ENCODE peak calls at places on chromosome 16, in seven cellular contexts. I is A673, S is H1, T is left lung, W is cardiac fibroblast, K is cardiac muscle cell, Y is nephron progenitor cell. C is an unnamed sample.

GRCh38 chr16:19718624-19718965 is 524 bp downstream of the IQCK start:
- DNase-seq in I (peak; percentile 33), S (no peak), T (no peak), W (no peak), K (no peak), Y (peak; percentile 40), C (no peak)

GRCh38 chr16:1809281-1809801 is 15.8 kb upstream of the IGFALS start:
- DNase-seq in I (no peak), S (no peak), T (peak; percentile 57), W (no peak), K (no peak), Y (no peak), C (no peak)

GRCh38 chr16:10577305-10578202 is 2.8 kb downstream of the EMP2 start:
- DNase-seq in I (no peak), S (no peak), T (no peak), W (no peak), K (no peak), Y (peak; percentile 25), C (no peak)

GRCh38 chr16:69485361-69485760 is 60.9 kb downstream of the CYB5B start:
- DNase-seq in I (no peak), S (no peak), T (no peak), W (no peak), K (no peak), Y (no peak), C (no peak)

GRCh38 chr16:62516001-62516400 is 479.8 kb upstream of the CDH8 start:
- DNase-seq in I (no peak), S (no peak), T (no peak), W (no peak), K (no peak), Y (no peak), C (no peak)

GRCh38 chr16:3022208-3022696 is 1.5 kb downstream of the HCFC1R1 start:
- DNase-seq in I (peak; percentile 93), S (peak; percentile 79), T (peak; percentile 96), W (peak; percentile 97), K (peak; percentile 97), Y (peak; percentile 67), C (no peak)

GRCh38 chr16:53052519-53053501 is at the start of gene CHD9NB:
- DNase-seq in I (peak; percentile 55), S (no peak), T (no peak), W (peak; percentile 94), K (peak; percentile 86), Y (no peak), C (no peak)

GRCh38 chr16:24685539-24686432 is 43.7 kb upstream of the TNRC6A start:
- DNase-seq in I (no peak), S (peak; percentile 60), T (no peak), W (peak; percentile 86), K (peak; percentile 93), Y (peak; percentile 60), C (peak; percentile 33)

GRCh38 chr16:23423496-23424049 is 29.4 kb downstream of the COG7 start:
- DNase-seq in I (peak; percentile 88), S (no peak), T (no peak), W (peak; percentile 94), K (peak; percentile 93), Y (no peak), C (no peak)

GRCh38 chr16:31438414-31438813 is 4.2 kb downstream of the ZNF843 start:
- DNase-seq in I (no peak), S (no peak), T (no peak), W (no peak), K (no peak), Y (no peak), C (no peak)

GRCh38 chr16:10180042-10180770 is 2.0 kb downstream of the GRIN2A start:
- DNase-seq in I (no peak), S (no peak), T (no peak), W (no peak), K (no peak), Y (no peak), C (no peak)

GRCh38 chr16:20887207-20887606 is 13.0 kb downstream of the DCUN1D3 start:
- DNase-seq in I (no peak), S (no peak), T (no peak), W (no peak), K (no peak), Y (no peak), C (no peak)

GRCh38 chr16:11328172-11329079 is 16.8 kb upstream of the RMI2 start:
- DNase-seq in I (peak; percentile 96), S (peak; percentile 78), T (no peak), W (peak; percentile 98), K (peak; percentile 98), Y (no peak), C (peak; percentile 29)

GRCh38 chr16:70495425-70496182 is 27.8 kb downstream of the COG4 start:
- DNase-seq in I (no peak), S (no peak), T (no peak), W (no peak), K (no peak), Y (no peak), C (no peak)

GRCh38 chr16:15483857-15484256 is 49.5 kb downstream of the BMERB1 start:
- DNase-seq in I (no peak), S (no peak), T (no peak), W (no peak), K (no peak), Y (no peak), C (no peak)

GRCh38 chr16:62213763-62214162 is 177.5 kb upstream of the CDH8 start:
- DNase-seq in I (peak; percentile 57), S (peak; percentile 60), T (no peak), W (no peak), K (no peak), Y (no peak), C (no peak)

GRCh38 chr16:2767891-2768290 is 9.2 kb downstream of the ELOB start:
- DNase-seq in I (no peak), S (no peak), T (no peak), W (peak; percentile 53), K (no peak), Y (no peak), C (no peak)

GRCh38 chr16:87056083-87056482 is 261.1 kb downstream of the C16orf95 start:
- DNase-seq in I (no peak), S (no peak), T (no peak), W (peak; percentile 67), K (peak; percentile 39), Y (no peak), C (no peak)

GRCh38 chr16:2085669-2086068 is 37.9 kb downstream of the TSC2 start:
- DNase-seq in I (no peak), S (no peak), T (no peak), W (peak; percentile 40), K (no peak), Y (no peak), C (no peak)

GRCh38 chr16:13923703-13924298 is 3.8 kb downstream of the ERCC4 start:
- DNase-seq in I (peak; percentile 74), S (no peak), T (no peak), W (peak; percentile 80), K (peak; percentile 82), Y (no peak), C (no peak)

GRCh38 chr16:87963400-87963799 is 12.2 kb downstream of the BANP start:
- DNase-seq in I (peak; percentile 55), S (no peak), T (no peak), W (peak; percentile 93), K (peak; percentile 84), Y (no peak), C (no peak)

GRCh38 chr16:17360810-17361209 is 110.0 kb downstream of the XYLT1 start:
- DNase-seq in I (no peak), S (no peak), T (no peak), W (no peak), K (no peak), Y (no peak), C (no peak)

GRCh38 chr16:25297151-25297787 is 39.6 kb upstream of the ZKSCAN2 start:
- DNase-seq in I (peak; percentile 43), S (no peak), T (no peak), W (no peak), K (no peak), Y (no peak), C (no peak)

GRCh38 chr16:20084624-20085226 is 11.0 kb upstream of the GPR139 start:
- DNase-seq in I (peak; percentile 6), S (no peak), T (no peak), W (no peak), K (no peak), Y (no peak), C (no peak)

GRCh38 chr16:4694664-4695451 is 1.5 kb downstream of the NUDT16L1 start:
- DNase-seq in I (no peak), S (no peak), T (no peak), W (no peak), K (peak; percentile 11), Y (no peak), C (no peak)

GRCh38 chr16:252366-253337 is 18.0 kb downstream of the FAM234A start:
- DNase-seq in I (no peak), S (no peak), T (peak; percentile 53), W (no peak), K (peak; percentile 34), Y (no peak), C (no peak)
- TF ChIP-seq CTCF in I (no peak), S (no peak), T (no peak), W (no peak), K (no peak), Y (no peak), C (no peak)

GRCh38 chr16:57721765-57722499 is 13.6 kb upstream of the KATNB1 start:
- DNase-seq in I (no peak), S (no peak), T (peak; percentile 42), W (no peak), K (no peak), Y (no peak), C (no peak)

GRCh38 chr16:57722651-57723050 is 12.9 kb upstream of the KATNB1 start:
- DNase-seq in I (no peak), S (no peak), T (peak; percentile 27), W (no peak), K (no peak), Y (no peak), C (no peak)

GRCh38 chr16:57724541-57724940 is 11.0 kb upstream of the KATNB1 start:
- DNase-seq in I (no peak), S (no peak), T (peak; percentile 54), W (no peak), K (no peak), Y (no peak), C (no peak)

GRCh38 chr16:57721356-57721755 is 14.2 kb upstream of the KATNB1 start:
- DNase-seq in I (no peak), S (no peak), T (peak; percentile 49), W (no peak), K (no peak), Y (no peak), C (no peak)

DNA sequence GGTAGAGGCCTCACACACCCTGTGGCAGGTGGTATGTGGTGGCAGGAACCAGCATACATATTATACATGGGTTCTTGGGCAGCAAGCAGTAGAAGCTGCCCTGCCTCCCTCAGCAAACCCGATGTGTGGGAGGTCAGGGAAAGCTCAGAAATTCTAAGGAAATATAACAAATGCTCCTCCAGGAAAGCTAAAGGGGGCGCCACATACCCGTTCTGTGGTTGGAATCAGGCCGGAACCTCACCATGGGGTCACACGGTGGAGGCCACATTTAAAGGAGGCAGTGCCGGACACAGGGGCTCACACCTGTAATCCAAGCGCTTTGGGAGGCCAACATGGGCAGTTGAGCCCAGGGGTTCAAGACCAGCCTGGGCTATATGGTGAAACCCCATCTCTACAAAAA is 12.4 kb upstream of the KATNB1 start:
- DNase-seq in I (no peak), S (peak; percentile 77), T (peak; percentile 37), W (peak; percentile 49), K (peak; percentile 34), Y (no peak), C (peak; percentile 38)
- TF ChIP-seq CTCF in I (no peak), S (peak; percentile 81), T (no peak), W (peak; percentile 43), K (peak; percentile 37), Y (peak; percentile 11), C (peak; percentile 46)

GRCh38 chr16:67967183-67967955 is 1.1 kb downstream of the SLC12A4 start:
- DNase-seq in I (peak; percentile 45), S (no peak), T (no peak), W (peak; percentile 41), K (no peak), Y (no peak), C (no peak)
- TF ChIP-seq CTCF in I (no peak), S (no peak), T (no peak), W (no peak), K (no peak), Y (no peak), C (no peak)

GRCh38 chr16:6864670-6865069 is 468.0 kb upstream of the RBFOX1 start:
- DNase-seq in I (no peak), S (no peak), T (no peak), W (no peak), K (no peak), Y (no peak), C (no peak)
- TF ChIP-seq CTCF in I (no peak), S (no peak), T (no peak), W (no peak), K (no peak), Y (no peak), C (no peak)